ENCODE peak calls at places on chromosomes 2 and 18, in nine cellular contexts. One of them, this sample, is unnamed.

GRCh38 chr2:73896362-73897239 is 3.8 kb downstream of the ACTG2 start:
- DNase-seq in prostate gland: no peak
- DNase-seq in adrenal gland: no peak
- DNase-seq in A549: no peak
- DNase-seq in transverse colon: no peak
- DNase-seq in K562: no peak
- DNase-seq in H1: no peak
- DNase-seq in spleen: no peak
- DNase-seq in heart left ventricle: no peak
- DNase-seq in this sample: no peak

GRCh38 chr2:160614391-160614790 is 120.8 kb upstream of the RBMS1 start:
- DNase-seq in heart left ventricle: no peak
- DNase-seq in A549: no peak
- DNase-seq in K562: no peak
- DNase-seq in adrenal gland: no peak
- DNase-seq in prostate gland: no peak
- DNase-seq in spleen: no peak
- DNase-seq in transverse colon: no peak
- DNase-seq in H1: no peak
- DNase-seq in this sample: no peak

GRCh38 chr2:26720322-26721166 is 28.0 kb downstream of the KCNK3 start:
- DNase-seq in spleen: no peak
- DNase-seq in heart left ventricle: peak
- DNase-seq in adrenal gland: peak
- DNase-seq in transverse colon: peak
- DNase-seq in A549: peak
- DNase-seq in H1: no peak
- DNase-seq in prostate gland: peak
- DNase-seq in K562: peak
- DNase-seq in this sample: peak

GRCh38 chr18:967037-967576 is 62.4 kb downstream of the ADCYAP1 start:
- DNase-seq in spleen: no peak
- DNase-seq in adrenal gland: no peak
- DNase-seq in K562: peak
- DNase-seq in A549: no peak
- DNase-seq in transverse colon: no peak
- DNase-seq in heart left ventricle: no peak
- DNase-seq in H1: no peak
- DNase-seq in prostate gland: no peak
- DNase-seq in this sample: no peak

GRCh38 chr18:77765468-77765867 is 515.8 kb downstream of the GALR1 start:
- DNase-seq in prostate gland: peak
- DNase-seq in A549: peak
- DNase-seq in K562: peak
- DNase-seq in heart left ventricle: no peak
- DNase-seq in adrenal gland: peak
- DNase-seq in spleen: no peak
- DNase-seq in H1: peak
- DNase-seq in transverse colon: peak
- DNase-seq in this sample: no peak

GRCh38 chr2:6793371-6793770 is 72.3 kb downstream of the CMPK2 start:
- DNase-seq in prostate gland: no peak
- DNase-seq in spleen: no peak
- DNase-seq in adrenal gland: no peak
- DNase-seq in H1: no peak
- DNase-seq in heart left ventricle: no peak
- DNase-seq in A549: no peak
- DNase-seq in K562: no peak
- DNase-seq in transverse colon: no peak
- DNase-seq in this sample: no peak

GRCh38 chr2:126644630-126645191 is 11.2 kb upstream of the GYPC start:
- DNase-seq in H1: peak
- DNase-seq in spleen: no peak
- DNase-seq in transverse colon: no peak
- DNase-seq in heart left ventricle: no peak
- DNase-seq in K562: peak
- DNase-seq in A549: no peak
- DNase-seq in adrenal gland: no peak
- DNase-seq in prostate gland: no peak
- DNase-seq in this sample: no peak

GRCh38 chr18:12246849-12247808 is 7.0 kb upstream of the CIDEA start:
- DNase-seq in adrenal gland: no peak
- DNase-seq in A549: peak
- DNase-seq in prostate gland: no peak
- DNase-seq in K562: peak
- DNase-seq in heart left ventricle: no peak
- DNase-seq in transverse colon: no peak
- DNase-seq in H1: peak
- DNase-seq in spleen: peak
- DNase-seq in this sample: no peak

GRCh38 chr2:160254363-160254762 is 54.3 kb upstream of the ITGB6 start:
- DNase-seq in transverse colon: no peak
- DNase-seq in adrenal gland: no peak
- DNase-seq in H1: no peak
- DNase-seq in spleen: no peak
- DNase-seq in K562: no peak
- DNase-seq in A549: no peak
- DNase-seq in prostate gland: no peak
- DNase-seq in heart left ventricle: no peak
- DNase-seq in this sample: no peak

GRCh38 chr2:126658910-126659613 is 3.1 kb downstream of the GYPC start:
- DNase-seq in heart left ventricle: peak
- DNase-seq in transverse colon: peak
- DNase-seq in prostate gland: no peak
- DNase-seq in H1: no peak
- DNase-seq in A549: no peak
- DNase-seq in adrenal gland: peak
- DNase-seq in K562: peak
- DNase-seq in spleen: peak
- DNase-seq in this sample: peak

GRCh38 chr2:106020032-106020431 is 174.1 kb downstream of the UXS1 start:
- DNase-seq in transverse colon: no peak
- DNase-seq in A549: no peak
- DNase-seq in adrenal gland: no peak
- DNase-seq in H1: no peak
- DNase-seq in K562: no peak
- DNase-seq in prostate gland: no peak
- DNase-seq in heart left ventricle: no peak
- DNase-seq in spleen: no peak
- DNase-seq in this sample: no peak

GRCh38 chr2:238955648-238956531 is 108.0 kb downstream of the TWIST2 start:
- DNase-seq in adrenal gland: no peak
- DNase-seq in heart left ventricle: no peak
- DNase-seq in spleen: peak
- DNase-seq in K562: no peak
- DNase-seq in transverse colon: no peak
- DNase-seq in H1: no peak
- DNase-seq in prostate gland: peak
- DNase-seq in A549: no peak
- DNase-seq in this sample: no peak

GRCh38 chr2:112881217-112882000 is 29.6 kb upstream of the IL37 start:
- DNase-seq in prostate gland: no peak
- DNase-seq in adrenal gland: peak
- DNase-seq in K562: peak
- DNase-seq in spleen: peak
- DNase-seq in heart left ventricle: no peak
- DNase-seq in A549: no peak
- DNase-seq in H1: no peak
- DNase-seq in transverse colon: no peak
- DNase-seq in this sample: no peak

GRCh38 chr2:100104718-100105677 is 37.4 kb downstream of the AFF3 start:
- DNase-seq in heart left ventricle: peak
- DNase-seq in K562: no peak
- DNase-seq in prostate gland: no peak
- DNase-seq in A549: no peak
- DNase-seq in adrenal gland: peak
- DNase-seq in transverse colon: no peak
- DNase-seq in spleen: peak
- DNase-seq in H1: peak
- DNase-seq in this sample: no peak

GRCh38 chr18:5868218-5868904 is 27.0 kb downstream of the TMEM200C start:
- DNase-seq in A549: peak
- DNase-seq in adrenal gland: peak
- DNase-seq in K562: peak
- DNase-seq in heart left ventricle: no peak
- DNase-seq in spleen: no peak
- DNase-seq in transverse colon: peak
- DNase-seq in H1: peak
- DNase-seq in prostate gland: peak
- DNase-seq in this sample: peak

GRCh38 chr2:10220516-10221391 is 82.0 kb upstream of the HPCAL1 start:
- DNase-seq in adrenal gland: no peak
- DNase-seq in heart left ventricle: peak
- DNase-seq in A549: no peak
- DNase-seq in transverse colon: no peak
- DNase-seq in H1: no peak
- DNase-seq in K562: no peak
- DNase-seq in spleen: peak
- DNase-seq in prostate gland: no peak
- DNase-seq in this sample: no peak

GRCh38 chr2:218956039-218956438 is 3.4 kb upstream of the CDK5R2 start:
- DNase-seq in transverse colon: no peak
- DNase-seq in heart left ventricle: no peak
- DNase-seq in H1: no peak
- DNase-seq in adrenal gland: no peak
- DNase-seq in spleen: no peak
- DNase-seq in prostate gland: no peak
- DNase-seq in K562: no peak
- DNase-seq in A549: no peak
- DNase-seq in this sample: no peak

GRCh38 chr2:238091426-238092060 is 8.6 kb upstream of the ESPNL start:
- DNase-seq in H1: peak
- DNase-seq in K562: no peak
- DNase-seq in transverse colon: no peak
- DNase-seq in adrenal gland: no peak
- DNase-seq in A549: no peak
- DNase-seq in prostate gland: no peak
- DNase-seq in spleen: no peak
- DNase-seq in heart left ventricle: no peak
- DNase-seq in this sample: no peak

GRCh38 chr18:13441731-13442130 is 223.2 kb downstream of the LDLRAD4 start:
- DNase-seq in A549: no peak
- DNase-seq in adrenal gland: no peak
- DNase-seq in prostate gland: no peak
- DNase-seq in K562: no peak
- DNase-seq in spleen: no peak
- DNase-seq in transverse colon: no peak
- DNase-seq in heart left ventricle: no peak
- DNase-seq in H1: no peak
- DNase-seq in this sample: no peak

GRCh38 chr18:58788971-58789797 is 75.5 kb upstream of the ZNF532 start:
- DNase-seq in K562: no peak
- DNase-seq in H1: no peak
- DNase-seq in spleen: no peak
- DNase-seq in adrenal gland: peak
- DNase-seq in A549: peak
- DNase-seq in prostate gland: peak
- DNase-seq in heart left ventricle: peak
- DNase-seq in transverse colon: no peak
- DNase-seq in this sample: no peak

GRCh38 chr18:12843420-12844346 is 40.4 kb downstream of the PTPN2 start:
- DNase-seq in K562: peak
- DNase-seq in heart left ventricle: no peak
- DNase-seq in prostate gland: no peak
- DNase-seq in adrenal gland: no peak
- DNase-seq in A549: no peak
- DNase-seq in transverse colon: no peak
- DNase-seq in spleen: peak
- DNase-seq in H1: no peak
- DNase-seq in this sample: no peak

GRCh38 chr2:234881413-234882241 is 70.2 kb upstream of the SH3BP4 start:
- DNase-seq in prostate gland: peak
- DNase-seq in adrenal gland: peak
- DNase-seq in H1: peak
- DNase-seq in spleen: no peak
- DNase-seq in K562: peak
- DNase-seq in transverse colon: peak
- DNase-seq in A549: peak
- DNase-seq in heart left ventricle: peak
- DNase-seq in this sample: peak

GRCh38 chr2:134728163-134728562 is 9.4 kb upstream of the TMEM163 start:
- DNase-seq in K562: no peak
- DNase-seq in prostate gland: no peak
- DNase-seq in spleen: no peak
- DNase-seq in transverse colon: no peak
- DNase-seq in heart left ventricle: no peak
- DNase-seq in adrenal gland: no peak
- DNase-seq in H1: no peak
- DNase-seq in A549: no peak
- DNase-seq in this sample: no peak
- TF ChIP-seq POLR2A in K562: no peak
- TF ChIP-seq POLR2A in prostate gland: no peak
- TF ChIP-seq POLR2A in spleen: no peak
- TF ChIP-seq POLR2A in transverse colon: no peak
- TF ChIP-seq POLR2A in heart left ventricle: no peak
- TF ChIP-seq POLR2A in adrenal gland: no peak
- TF ChIP-seq POLR2A in H1: no peak
- TF ChIP-seq POLR2A in A549: no peak
- TF ChIP-seq POLR2A in this sample: no peak

GRCh38 chr2:96523659-96524481 is 12.7 kb upstream of the ARID5A start:
- DNase-seq in K562: no peak
- DNase-seq in transverse colon: no peak
- DNase-seq in heart left ventricle: no peak
- DNase-seq in prostate gland: no peak
- DNase-seq in spleen: no peak
- DNase-seq in A549: no peak
- DNase-seq in H1: no peak
- DNase-seq in adrenal gland: no peak
- DNase-seq in this sample: no peak
- H3K4me3 ChIP-seq in K562: no peak
- H3K4me3 ChIP-seq in transverse colon: no peak
- H3K4me3 ChIP-seq in heart left ventricle: no peak
- H3K4me3 ChIP-seq in prostate gland: no peak
- H3K4me3 ChIP-seq in spleen: no peak
- H3K4me3 ChIP-seq in A549: no peak
- H3K4me3 ChIP-seq in H1: no peak
- H3K4me3 ChIP-seq in adrenal gland: no peak
- H3K4me3 ChIP-seq in this sample: no peak

DNA sequence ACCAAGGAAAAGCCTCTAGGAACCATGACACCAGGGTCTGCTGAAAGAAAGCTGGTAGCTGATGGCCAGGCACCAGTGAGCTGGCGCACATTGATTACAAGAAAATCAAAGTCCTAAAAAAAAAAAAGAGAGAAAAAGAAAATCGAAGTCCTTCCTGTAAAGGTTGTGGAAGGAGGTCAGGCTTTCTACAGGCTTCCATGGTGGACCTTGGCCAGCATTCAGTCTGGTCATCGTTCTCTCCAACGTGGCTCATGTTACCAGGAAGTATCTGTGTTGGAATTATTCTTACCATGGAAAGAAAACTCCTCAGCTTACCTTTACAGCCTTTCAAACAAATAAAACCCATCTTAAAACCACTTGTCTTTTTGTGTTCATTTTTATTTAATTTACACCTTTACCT is 65.6 kb downstream of the CYB5A start:
- DNase-seq in prostate gland: no peak
- DNase-seq in adrenal gland: no peak
- DNase-seq in heart left ventricle: no peak
- DNase-seq in H1: no peak
- DNase-seq in spleen: no peak
- DNase-seq in transverse colon: no peak
- DNase-seq in K562: no peak
- DNase-seq in A549: no peak
- DNase-seq in this sample: peak
- H3K27ac ChIP-seq in prostate gland: no peak
- H3K27ac ChIP-seq in adrenal gland: no peak
- H3K27ac ChIP-seq in heart left ventricle: no peak
- H3K27ac ChIP-seq in H1: no peak
- H3K27ac ChIP-seq in spleen: no peak
- H3K27ac ChIP-seq in transverse colon: no peak
- H3K27ac ChIP-seq in K562: no peak
- H3K27ac ChIP-seq in A549: peak
- H3K27ac ChIP-seq in this sample: peak

GRCh38 chr2:231680284-231680991 is 27.9 kb upstream of the PTMA start:
- DNase-seq in adrenal gland: peak
- DNase-seq in prostate gland: peak
- DNase-seq in K562: no peak
- DNase-seq in heart left ventricle: no peak
- DNase-seq in H1: peak
- DNase-seq in A549: no peak
- DNase-seq in transverse colon: peak
- DNase-seq in spleen: peak
- DNase-seq in this sample: peak
- TF ChIP-seq POLR2A in adrenal gland: no peak
- TF ChIP-seq POLR2A in prostate gland: no peak
- TF ChIP-seq POLR2A in K562: no peak
- TF ChIP-seq POLR2A in heart left ventricle: no peak
- TF ChIP-seq POLR2A in H1: peak
- TF ChIP-seq POLR2A in A549: no peak
- TF ChIP-seq POLR2A in transverse colon: no peak
- TF ChIP-seq POLR2A in spleen: no peak
- TF ChIP-seq POLR2A in this sample: no peak

This sample was measured in body of pancreas.